ENCODE peak calls at places on chromosomes 1 and 21, in four cellular contexts. One of them, this sample, is unnamed.

GRCh38 chr1:182781849-182782586 is 7.6 kb upstream of the NPL start:
- DNase-seq in endothelial cell of umbilical vein: peak
- DNase-seq in HCT116: peak
- DNase-seq in hepatocyte: peak
- DNase-seq in this sample: peak

GRCh38 chr1:6517435-6517851 is 26.0 kb upstream of the PLEKHG5 start:
- DNase-seq in endothelial cell of umbilical vein: no peak
- DNase-seq in HCT116: no peak
- DNase-seq in hepatocyte: no peak
- DNase-seq in this sample: no peak

GRCh38 chr1:233879841-233880240 is 24.6 kb upstream of the SLC35F3 start:
- DNase-seq in hepatocyte: no peak
- DNase-seq in HCT116: no peak
- DNase-seq in endothelial cell of umbilical vein: no peak
- DNase-seq in this sample: no peak

GRCh38 chr1:52281518-52281917 is 84.5 kb downstream of the CC2D1B start:
- DNase-seq in endothelial cell of umbilical vein: peak
- DNase-seq in HCT116: no peak
- DNase-seq in hepatocyte: no peak
- DNase-seq in this sample: no peak

GRCh38 chr1:241156231-241156965 is 200.6 kb downstream of the RGS7 start:
- DNase-seq in HCT116: no peak
- DNase-seq in hepatocyte: peak
- DNase-seq in endothelial cell of umbilical vein: peak
- DNase-seq in this sample: peak

GRCh38 chr1:225845633-225846259 is 35.8 kb downstream of the EPHX1 start:
- DNase-seq in HCT116: peak
- DNase-seq in hepatocyte: peak
- DNase-seq in endothelial cell of umbilical vein: peak
- DNase-seq in this sample: peak

GRCh38 chr1:168330285-168330684 is 49.6 kb downstream of the TBX19 start:
- DNase-seq in endothelial cell of umbilical vein: no peak
- DNase-seq in hepatocyte: no peak
- DNase-seq in HCT116: no peak
- DNase-seq in this sample: peak

GRCh38 chr1:23525558-23526174 is 5.4 kb downstream of the E2F2 start:
- DNase-seq in hepatocyte: no peak
- DNase-seq in endothelial cell of umbilical vein: no peak
- DNase-seq in HCT116: no peak
- DNase-seq in this sample: no peak

GRCh38 chr1:66933887-66934700 is 9.3 kb downstream of the MIER1 start:
- DNase-seq in HCT116: no peak
- DNase-seq in endothelial cell of umbilical vein: peak
- DNase-seq in hepatocyte: no peak
- DNase-seq in this sample: peak

GRCh38 chr1:65850281-65850680 is 57.6 kb downstream of the PDE4B start:
- DNase-seq in HCT116: no peak
- DNase-seq in hepatocyte: no peak
- DNase-seq in endothelial cell of umbilical vein: no peak
- DNase-seq in this sample: peak

GRCh38 chr1:183632964-183633363 is 2.6 kb downstream of the ARPC5 start:
- DNase-seq in HCT116: no peak
- DNase-seq in hepatocyte: no peak
- DNase-seq in endothelial cell of umbilical vein: no peak
- DNase-seq in this sample: no peak

GRCh38 chr1:174075245-174075692 is 53.1 kb upstream of the RC3H1 start:
- DNase-seq in HCT116: no peak
- DNase-seq in hepatocyte: no peak
- DNase-seq in endothelial cell of umbilical vein: no peak
- DNase-seq in this sample: no peak

GRCh38 chr1:51877434-51878306 is 857 bp downstream of the NRDC start:
- DNase-seq in endothelial cell of umbilical vein: peak
- DNase-seq in HCT116: no peak
- DNase-seq in hepatocyte: peak
- DNase-seq in this sample: peak

GRCh38 chr21:14614287-14614686 is 68.2 kb upstream of the SAMSN1 start:
- DNase-seq in endothelial cell of umbilical vein: no peak
- DNase-seq in HCT116: no peak
- DNase-seq in hepatocyte: no peak
- DNase-seq in this sample: no peak

GRCh38 chr1:70966018-70966638 is 81.5 kb downstream of the PTGER3 start:
- DNase-seq in endothelial cell of umbilical vein: peak
- DNase-seq in HCT116: peak
- DNase-seq in hepatocyte: no peak
- DNase-seq in this sample: peak

GRCh38 chr21:15001113-15001512 is 63.7 kb downstream of the NRIP1 start:
- DNase-seq in HCT116: no peak
- DNase-seq in endothelial cell of umbilical vein: no peak
- DNase-seq in hepatocyte: no peak
- DNase-seq in this sample: no peak

GRCh38 chr1:152408664-152409063 is 5.4 kb downstream of the CRNN start:
- DNase-seq in endothelial cell of umbilical vein: no peak
- DNase-seq in hepatocyte: no peak
- DNase-seq in HCT116: no peak
- DNase-seq in this sample: no peak

GRCh38 chr21:25862596-25862995 is 127.8 kb downstream of the GABPA start:
- DNase-seq in endothelial cell of umbilical vein: no peak
- DNase-seq in hepatocyte: no peak
- DNase-seq in HCT116: peak
- DNase-seq in this sample: peak

GRCh38 chr1:160342520-160342919 is 530 bp downstream of the COPA start:
- DNase-seq in endothelial cell of umbilical vein: peak
- DNase-seq in HCT116: no peak
- DNase-seq in hepatocyte: peak
- DNase-seq in this sample: peak

GRCh38 chr1:77060000-77060399 is 159.2 kb downstream of the PIGK start:
- DNase-seq in HCT116: no peak
- DNase-seq in endothelial cell of umbilical vein: no peak
- DNase-seq in hepatocyte: no peak
- DNase-seq in this sample: no peak

GRCh38 chr1:9737057-9737456 is 85.5 kb downstream of the PIK3CD start:
- DNase-seq in endothelial cell of umbilical vein: no peak
- DNase-seq in HCT116: no peak
- DNase-seq in hepatocyte: no peak
- DNase-seq in this sample: no peak

GRCh38 chr1:153368477-153368876 is 6.9 kb downstream of the S100A12 start:
- DNase-seq in endothelial cell of umbilical vein: no peak
- DNase-seq in hepatocyte: no peak
- DNase-seq in HCT116: no peak
- DNase-seq in this sample: no peak

GRCh38 chr1:154747841-154748766 is 122.0 kb downstream of the KCNN3 start:
- DNase-seq in HCT116: no peak
- DNase-seq in hepatocyte: peak
- DNase-seq in endothelial cell of umbilical vein: no peak
- DNase-seq in this sample: no peak
- TF ChIP-seq EZH2 in HCT116: no peak
- TF ChIP-seq EZH2 in hepatocyte: no peak
- TF ChIP-seq EZH2 in endothelial cell of umbilical vein: peak
- TF ChIP-seq EZH2 in this sample: no peak

GRCh38 chr1:10784998-10785854 is 11.2 kb downstream of the CASZ1 start:
- DNase-seq in endothelial cell of umbilical vein: no peak
- DNase-seq in hepatocyte: no peak
- DNase-seq in HCT116: no peak
- DNase-seq in this sample: no peak

GRCh38 chr1:10788592-10789006 is 7.8 kb downstream of the CASZ1 start:
- DNase-seq in endothelial cell of umbilical vein: peak
- DNase-seq in HCT116: no peak
- DNase-seq in hepatocyte: peak
- DNase-seq in this sample: no peak

GRCh38 chr1:10787274-10787673 is 9.2 kb downstream of the CASZ1 start:
- DNase-seq in endothelial cell of umbilical vein: no peak
- DNase-seq in HCT116: no peak
- DNase-seq in hepatocyte: no peak
- DNase-seq in this sample: no peak

GRCh38 chr1:10782491-10783244 is 13.8 kb downstream of the CASZ1 start:
- DNase-seq in HCT116: no peak
- DNase-seq in hepatocyte: no peak
- DNase-seq in endothelial cell of umbilical vein: no peak
- DNase-seq in this sample: no peak

DNA sequence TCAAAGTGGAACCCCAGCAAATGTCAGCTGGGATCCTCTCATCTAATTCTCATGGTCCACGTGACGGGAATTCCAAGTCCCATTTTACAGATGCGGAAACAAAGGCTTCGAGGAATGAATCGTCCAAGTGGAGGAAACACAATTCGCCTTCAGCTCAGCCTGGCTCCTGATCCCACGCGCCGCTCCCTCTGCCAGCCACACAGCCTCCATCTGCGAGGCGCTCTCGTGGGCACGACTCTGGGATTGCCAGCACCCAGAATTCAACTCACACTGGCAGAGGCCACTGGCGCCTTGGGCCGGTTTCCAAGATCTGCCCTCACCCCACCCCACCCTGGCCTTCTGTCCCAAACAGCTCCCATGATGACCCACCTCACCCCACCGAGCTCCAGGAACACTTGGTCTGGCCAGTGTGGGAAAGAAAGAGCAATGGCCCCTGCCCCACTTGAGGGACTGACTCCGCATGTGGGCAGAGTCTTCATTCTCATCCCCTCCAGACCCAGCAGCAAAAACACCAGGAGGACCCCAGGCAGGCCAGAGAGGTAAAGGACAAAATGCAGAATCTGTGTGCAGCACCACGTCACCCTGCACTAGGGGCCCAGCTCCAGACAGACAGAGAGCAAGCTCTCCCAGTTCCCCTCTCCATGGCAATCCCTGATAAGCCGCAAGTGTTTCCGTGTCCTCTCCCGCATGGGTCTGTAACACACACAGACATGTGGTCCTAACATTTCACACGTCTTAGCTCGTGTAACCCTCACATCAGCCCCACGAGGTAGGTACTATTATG is 10.4 kb downstream of the CASZ1 start:
- DNase-seq in endothelial cell of umbilical vein: no peak
- DNase-seq in HCT116: no peak
- DNase-seq in hepatocyte: no peak
- DNase-seq in this sample: no peak
- TF ChIP-seq EZH2 in endothelial cell of umbilical vein: no peak
- TF ChIP-seq EZH2 in HCT116: no peak
- TF ChIP-seq EZH2 in hepatocyte: no peak
- TF ChIP-seq EZH2 in this sample: no peak

GRCh38 chr1:228735871-228736586 is 750 bp downstream of the RHOU start:
- DNase-seq in hepatocyte: peak
- DNase-seq in HCT116: peak
- DNase-seq in endothelial cell of umbilical vein: peak
- DNase-seq in this sample: no peak
- TF ChIP-seq EZH2 in hepatocyte: no peak
- TF ChIP-seq EZH2 in HCT116: no peak
- TF ChIP-seq EZH2 in endothelial cell of umbilical vein: peak
- TF ChIP-seq EZH2 in this sample: peak

GRCh38 chr1:18632711-18633427 is 2.2 kb downstream of the PAX7 start:
- DNase-seq in endothelial cell of umbilical vein: no peak
- DNase-seq in hepatocyte: no peak
- DNase-seq in HCT116: no peak
- DNase-seq in this sample: no peak
- TF ChIP-seq EZH2 in endothelial cell of umbilical vein: peak
- TF ChIP-seq EZH2 in hepatocyte: peak
- TF ChIP-seq EZH2 in HCT116: no peak
- TF ChIP-seq EZH2 in this sample: peak

GRCh38 chr21:41168391-41169257 is 664 bp downstream of the BACE2 start:
- DNase-seq in hepatocyte: peak
- DNase-seq in HCT116: no peak
- DNase-seq in endothelial cell of umbilical vein: peak
- DNase-seq in this sample: peak
- TF ChIP-seq EZH2 in hepatocyte: no peak
- TF ChIP-seq EZH2 in HCT116: no peak
- TF ChIP-seq EZH2 in endothelial cell of umbilical vein: no peak
- TF ChIP-seq EZH2 in this sample: no peak

GRCh38 chr1:223712856-223713494 is 636 bp downstream of the CAPN2 start:
- DNase-seq in endothelial cell of umbilical vein: peak
- DNase-seq in hepatocyte: no peak
- DNase-seq in HCT116: no peak
- DNase-seq in this sample: no peak
- TF ChIP-seq EZH2 in endothelial cell of umbilical vein: no peak
- TF ChIP-seq EZH2 in hepatocyte: no peak
- TF ChIP-seq EZH2 in HCT116: no peak
- TF ChIP-seq EZH2 in this sample: no peak